ENCODE peak calls at places on chromosomes 16 and 17, in seven cellular contexts. V, E, G, M, N, S and J are unnamed samples.

GRCh38 chr16:4775005-4775404 is 8.0 kb upstream of the ZNF500 start:
- DNase-seq in G (no peak), E (no peak), S (no peak), V (no peak), M (no peak), N (no peak), J (no peak)

GRCh38 chr16:12158428-12158827 is 181.9 kb downstream of the SNX29 start:
- DNase-seq in M (no peak), N (no peak), G (no peak), S (no peak), E (no peak), V (no peak), J (no peak)

GRCh38 chr17:48438662-48439061 is 8.6 kb upstream of the SKAP1 start:
- DNase-seq in M (no peak), V (no peak), S (no peak), E (no peak), N (no peak), G (no peak), J (no peak)

GRCh38 chr16:3023415-3023668 is 400 bp downstream of the HCFC1R1 start:
- DNase-seq in E (peak), N (no peak), M (no peak), S (no peak), G (peak), V (no peak), J (no peak)

GRCh38 chr16:67884684-67885083 is at the start of gene NRN1L:
- DNase-seq in V (no peak), E (no peak), M (no peak), G (no peak), S (no peak), N (no peak), J (no peak)

GRCh38 chr16:55242667-55243066 is 81.3 kb upstream of the IRX6 start:
- DNase-seq in N (no peak), E (no peak), G (no peak), M (no peak), V (no peak), S (no peak), J (no peak)

GRCh38 chr16:15650698-15651161 is 685 bp downstream of the NDE1 start:
- DNase-seq in S (peak), G (peak), E (peak), V (peak), N (no peak), M (no peak), J (no peak)

GRCh38 chr16:88599092-88599733 is 29.0 kb downstream of the ZC3H18 start:
- DNase-seq in S (no peak), E (no peak), M (no peak), V (no peak), G (no peak), N (no peak), J (no peak)

GRCh38 chr16:31141489-31142108 is 6.1 kb upstream of the PRSS8 start:
- DNase-seq in S (no peak), N (no peak), E (peak), V (no peak), G (no peak), M (no peak), J (no peak)

GRCh38 chr16:77468831-77469230 is 34.0 kb upstream of the ADAMTS18 start:
- DNase-seq in V (no peak), S (no peak), E (no peak), M (no peak), N (no peak), G (no peak), J (no peak)

GRCh38 chr16:54506691-54507090 is 220.1 kb upstream of the IRX3 start:
- DNase-seq in S (no peak), E (no peak), N (peak), G (no peak), M (no peak), V (no peak), J (peak)

GRCh38 chr17:38352245-38353083 is 820 bp downstream of the SOCS7 start:
- DNase-seq in G (no peak), S (peak), E (peak), M (no peak), V (no peak), N (no peak), J (no peak)

GRCh38 chr16:89918453-89919347 is at the start of gene MC1R:
- DNase-seq in V (no peak), N (peak), G (peak), E (no peak), S (peak), M (no peak), J (no peak)

GRCh38 chr16:88938119-88938932 is 38.7 kb downstream of the CBFA2T3 start:
- DNase-seq in M (no peak), E (no peak), N (no peak), G (peak), S (no peak), V (no peak), J (no peak)

GRCh38 chr17:77566566-77566965 is 391.9 kb upstream of the TNRC6C start:
- DNase-seq in G (no peak), E (no peak), V (no peak), S (no peak), M (no peak), N (no peak), J (no peak)

GRCh38 chr16:66908116-66908515 is 10.6 kb downstream of the CDH16 start:
- DNase-seq in E (no peak), V (no peak), S (no peak), M (no peak), N (no peak), G (no peak), J (no peak)

GRCh38 chr17:19426631-19427030 is 15.6 kb downstream of the RNF112 start:
- DNase-seq in V (no peak), N (no peak), M (no peak), E (no peak), S (no peak), G (no peak), J (no peak)

GRCh38 chr17:2874211-2874686 is 78.0 kb downstream of the RAP1GAP2 start:
- DNase-seq in E (no peak), S (no peak), N (no peak), M (no peak), G (no peak), V (no peak), J (no peak)

GRCh38 chr16:11662582-11662981 is 5.7 kb upstream of the SNN start:
- DNase-seq in M (no peak), E (no peak), G (no peak), S (no peak), N (no peak), V (no peak), J (no peak)

GRCh38 chr17:14196337-14196997 is 40.2 kb downstream of the CDRT15 start:
- DNase-seq in G (no peak), N (no peak), V (no peak), S (peak), E (no peak), M (no peak), J (no peak)

GRCh38 chr17:72407336-72408121 is 286.7 kb downstream of the SOX9 start:
- DNase-seq in N (peak), M (no peak), V (no peak), S (peak), E (peak), G (no peak), J (peak)

GRCh38 chr17:83100853-83101391 is 21.5 kb downstream of the METRNL start:
- DNase-seq in G (no peak), V (no peak), S (peak), N (no peak), E (peak), M (no peak), J (no peak)

GRCh38 chr17:22514767-22515320 is 822.5 kb downstream of the KCNJ18 start:
- DNase-seq in S (no peak), M (no peak), E (no peak), G (no peak), N (no peak), V (no peak), J (no peak)

GRCh38 chr17:21459536-21459935 is 83.4 kb downstream of the KCNJ12 start:
- DNase-seq in E (no peak), M (no peak), V (no peak), G (no peak), N (no peak), S (no peak), J (no peak)

GRCh38 chr16:66712512-66712911 is 16.0 kb upstream of the CMTM4 start:
- DNase-seq in V (no peak), E (no peak), S (no peak), N (no peak), G (no peak), M (no peak), J (no peak)

GRCh38 chr16:27436065-27436464 is 34.1 kb downstream of the IL21R start:
- DNase-seq in S (no peak), N (no peak), G (peak), M (no peak), V (no peak), E (no peak), J (no peak)

GRCh38 chr16:31386157-31386984 is 6.8 kb upstream of the ITGAD start:
- DNase-seq in M (no peak), V (no peak), G (peak), N (no peak), S (no peak), E (peak), J (no peak)

GRCh38 chr16:79677799-79678525 is 77.4 kb upstream of the MAF start:
- DNase-seq in N (no peak), M (no peak), S (no peak), G (no peak), V (no peak), E (no peak), J (no peak)

GRCh38 chr16:65044861-65045260 is 77.0 kb downstream of the CDH11 start:
- DNase-seq in M (no peak), N (no peak), G (no peak), E (no peak), V (no peak), S (no peak), J (no peak)

GRCh38 chr17:41520821-41521521 is 2.3 kb upstream of the KRT15 start:
- DNase-seq in G (no peak), E (peak), M (no peak), V (no peak), N (peak), S (no peak), J (no peak)

GRCh38 chr16:1434644-1435592 is 4.0 kb downstream of the PERCC1 start:
- DNase-seq in M (no peak), S (no peak), V (no peak), E (no peak), G (no peak), N (no peak), J (no peak)